ENCODE peak calls at places on chromosomes 12 and 14, in ten cellular contexts. One of them, this sample, is unnamed.

GRCh38 chr12:122894173-122895121 is 1.5 kb downstream of the VPS37B start:
- DNase-seq in AG09309: no peak
- DNase-seq in HFF-Myc: no peak
- DNase-seq in breast epithelium: no peak
- DNase-seq in tibial artery: no peak
- DNase-seq in RWPE1: no peak
- DNase-seq in GM10248: no peak
- DNase-seq in B cell: no peak
- DNase-seq in endothelial cell of umbilical vein: no peak
- DNase-seq in mammary epithelial cell: peak
- DNase-seq in this sample: no peak

GRCh38 chr12:121781751-121782615 is 11.5 kb downstream of the RHOF start:
- DNase-seq in RWPE1: no peak
- DNase-seq in tibial artery: no peak
- DNase-seq in mammary epithelial cell: no peak
- DNase-seq in breast epithelium: no peak
- DNase-seq in B cell: peak
- DNase-seq in endothelial cell of umbilical vein: no peak
- DNase-seq in GM10248: peak
- DNase-seq in HFF-Myc: no peak
- DNase-seq in AG09309: no peak
- DNase-seq in this sample: peak

GRCh38 chr12:121789800-121790748 is 3.4 kb downstream of the RHOF start:
- DNase-seq in AG09309: no peak
- DNase-seq in mammary epithelial cell: no peak
- DNase-seq in B cell: peak
- DNase-seq in GM10248: peak
- DNase-seq in endothelial cell of umbilical vein: no peak
- DNase-seq in RWPE1: no peak
- DNase-seq in breast epithelium: no peak
- DNase-seq in tibial artery: no peak
- DNase-seq in HFF-Myc: no peak
- DNase-seq in this sample: no peak

GRCh38 chr12:6827437-6827894 is 741 bp upstream of the P3H3 start:
- DNase-seq in endothelial cell of umbilical vein: peak
- DNase-seq in tibial artery: peak
- DNase-seq in B cell: peak
- DNase-seq in mammary epithelial cell: peak
- DNase-seq in RWPE1: peak
- DNase-seq in HFF-Myc: peak
- DNase-seq in GM10248: no peak
- DNase-seq in breast epithelium: peak
- DNase-seq in AG09309: no peak
- DNase-seq in this sample: peak

GRCh38 chr12:47504775-47505446 is 200.9 kb downstream of the RPAP3 start:
- DNase-seq in mammary epithelial cell: peak
- DNase-seq in B cell: no peak
- DNase-seq in GM10248: no peak
- DNase-seq in breast epithelium: no peak
- DNase-seq in HFF-Myc: no peak
- DNase-seq in endothelial cell of umbilical vein: peak
- DNase-seq in RWPE1: no peak
- DNase-seq in AG09309: peak
- DNase-seq in tibial artery: no peak
- DNase-seq in this sample: no peak

GRCh38 chr14:96735509-96735908 is 61.7 kb upstream of the VRK1 start:
- DNase-seq in breast epithelium: no peak
- DNase-seq in HFF-Myc: no peak
- DNase-seq in endothelial cell of umbilical vein: no peak
- DNase-seq in RWPE1: no peak
- DNase-seq in B cell: no peak
- DNase-seq in mammary epithelial cell: no peak
- DNase-seq in AG09309: no peak
- DNase-seq in GM10248: no peak
- DNase-seq in tibial artery: no peak
- DNase-seq in this sample: no peak

GRCh38 chr12:85951823-85952222 is 77.7 kb downstream of the NTS start:
- DNase-seq in GM10248: no peak
- DNase-seq in AG09309: no peak
- DNase-seq in B cell: no peak
- DNase-seq in RWPE1: peak
- DNase-seq in mammary epithelial cell: peak
- DNase-seq in breast epithelium: no peak
- DNase-seq in endothelial cell of umbilical vein: peak
- DNase-seq in tibial artery: no peak
- DNase-seq in HFF-Myc: no peak
- DNase-seq in this sample: no peak

GRCh38 chr12:57844725-57845477 is 1.6 kb downstream of the CTDSP2 start:
- DNase-seq in breast epithelium: peak
- DNase-seq in HFF-Myc: no peak
- DNase-seq in GM10248: peak
- DNase-seq in AG09309: no peak
- DNase-seq in B cell: no peak
- DNase-seq in mammary epithelial cell: peak
- DNase-seq in endothelial cell of umbilical vein: no peak
- DNase-seq in RWPE1: peak
- DNase-seq in tibial artery: peak
- DNase-seq in this sample: no peak

GRCh38 chr14:21313512-21313911 is 33.6 kb downstream of the RPGRIP1 start:
- DNase-seq in GM10248: no peak
- DNase-seq in HFF-Myc: no peak
- DNase-seq in mammary epithelial cell: no peak
- DNase-seq in AG09309: no peak
- DNase-seq in RWPE1: no peak
- DNase-seq in endothelial cell of umbilical vein: no peak
- DNase-seq in breast epithelium: no peak
- DNase-seq in tibial artery: no peak
- DNase-seq in B cell: no peak
- DNase-seq in this sample: no peak

GRCh38 chr12:13161172-13161571 is 35.4 kb upstream of the EMP1 start:
- DNase-seq in B cell: no peak
- DNase-seq in mammary epithelial cell: no peak
- DNase-seq in RWPE1: no peak
- DNase-seq in endothelial cell of umbilical vein: no peak
- DNase-seq in tibial artery: no peak
- DNase-seq in breast epithelium: no peak
- DNase-seq in HFF-Myc: no peak
- DNase-seq in GM10248: no peak
- DNase-seq in AG09309: no peak
- DNase-seq in this sample: no peak

GRCh38 chr14:96060161-96060933 is 21.2 kb downstream of the C14orf132 start:
- DNase-seq in B cell: peak
- DNase-seq in endothelial cell of umbilical vein: no peak
- DNase-seq in AG09309: no peak
- DNase-seq in tibial artery: peak
- DNase-seq in breast epithelium: no peak
- DNase-seq in HFF-Myc: no peak
- DNase-seq in mammary epithelial cell: no peak
- DNase-seq in RWPE1: no peak
- DNase-seq in GM10248: no peak
- DNase-seq in this sample: no peak

GRCh38 chr12:60394680-60395079 is 798.9 kb downstream of the SLC16A7 start:
- DNase-seq in RWPE1: peak
- DNase-seq in endothelial cell of umbilical vein: peak
- DNase-seq in AG09309: peak
- DNase-seq in breast epithelium: no peak
- DNase-seq in B cell: no peak
- DNase-seq in HFF-Myc: peak
- DNase-seq in mammary epithelial cell: peak
- DNase-seq in tibial artery: no peak
- DNase-seq in GM10248: no peak
- DNase-seq in this sample: no peak

GRCh38 chr14:58598028-58598850 is 39.5 kb upstream of the DACT1 start:
- DNase-seq in tibial artery: no peak
- DNase-seq in RWPE1: no peak
- DNase-seq in HFF-Myc: no peak
- DNase-seq in endothelial cell of umbilical vein: no peak
- DNase-seq in breast epithelium: no peak
- DNase-seq in AG09309: no peak
- DNase-seq in mammary epithelial cell: no peak
- DNase-seq in B cell: no peak
- DNase-seq in GM10248: no peak
- DNase-seq in this sample: no peak

GRCh38 chr12:111182391-111182790 is 186.5 kb downstream of the PHETA1 start:
- DNase-seq in RWPE1: no peak
- DNase-seq in mammary epithelial cell: no peak
- DNase-seq in endothelial cell of umbilical vein: no peak
- DNase-seq in AG09309: no peak
- DNase-seq in breast epithelium: no peak
- DNase-seq in GM10248: no peak
- DNase-seq in tibial artery: no peak
- DNase-seq in B cell: no peak
- DNase-seq in HFF-Myc: no peak
- DNase-seq in this sample: no peak
- TF ChIP-seq CTCF in RWPE1: no peak
- TF ChIP-seq CTCF in mammary epithelial cell: no peak
- TF ChIP-seq CTCF in endothelial cell of umbilical vein: no peak
- TF ChIP-seq CTCF in AG09309: no peak
- TF ChIP-seq CTCF in breast epithelium: no peak
- TF ChIP-seq CTCF in GM10248: no peak
- TF ChIP-seq CTCF in tibial artery: no peak
- TF ChIP-seq CTCF in B cell: no peak
- TF ChIP-seq CTCF in HFF-Myc: no peak
- TF ChIP-seq CTCF in this sample: no peak

GRCh38 chr12:51848843-51849735 is 571 bp upstream of the FIGNL2 start:
- DNase-seq in GM10248: no peak
- DNase-seq in HFF-Myc: no peak
- DNase-seq in B cell: no peak
- DNase-seq in tibial artery: no peak
- DNase-seq in AG09309: no peak
- DNase-seq in endothelial cell of umbilical vein: peak
- DNase-seq in mammary epithelial cell: no peak
- DNase-seq in breast epithelium: no peak
- DNase-seq in RWPE1: no peak
- DNase-seq in this sample: no peak
- TF ChIP-seq CTCF in GM10248: no peak
- TF ChIP-seq CTCF in HFF-Myc: no peak
- TF ChIP-seq CTCF in B cell: no peak
- TF ChIP-seq CTCF in tibial artery: no peak
- TF ChIP-seq CTCF in AG09309: no peak
- TF ChIP-seq CTCF in endothelial cell of umbilical vein: no peak
- TF ChIP-seq CTCF in mammary epithelial cell: no peak
- TF ChIP-seq CTCF in breast epithelium: no peak
- TF ChIP-seq CTCF in RWPE1: no peak
- TF ChIP-seq CTCF in this sample: no peak

GRCh38 chr14:82626156-82627055 is 1092.8 kb upstream of the SEL1L start:
- DNase-seq in RWPE1: no peak
- DNase-seq in tibial artery: no peak
- DNase-seq in HFF-Myc: no peak
- DNase-seq in breast epithelium: no peak
- DNase-seq in B cell: no peak
- DNase-seq in mammary epithelial cell: no peak
- DNase-seq in endothelial cell of umbilical vein: no peak
- DNase-seq in GM10248: no peak
- DNase-seq in AG09309: no peak
- DNase-seq in this sample: no peak

DNA sequence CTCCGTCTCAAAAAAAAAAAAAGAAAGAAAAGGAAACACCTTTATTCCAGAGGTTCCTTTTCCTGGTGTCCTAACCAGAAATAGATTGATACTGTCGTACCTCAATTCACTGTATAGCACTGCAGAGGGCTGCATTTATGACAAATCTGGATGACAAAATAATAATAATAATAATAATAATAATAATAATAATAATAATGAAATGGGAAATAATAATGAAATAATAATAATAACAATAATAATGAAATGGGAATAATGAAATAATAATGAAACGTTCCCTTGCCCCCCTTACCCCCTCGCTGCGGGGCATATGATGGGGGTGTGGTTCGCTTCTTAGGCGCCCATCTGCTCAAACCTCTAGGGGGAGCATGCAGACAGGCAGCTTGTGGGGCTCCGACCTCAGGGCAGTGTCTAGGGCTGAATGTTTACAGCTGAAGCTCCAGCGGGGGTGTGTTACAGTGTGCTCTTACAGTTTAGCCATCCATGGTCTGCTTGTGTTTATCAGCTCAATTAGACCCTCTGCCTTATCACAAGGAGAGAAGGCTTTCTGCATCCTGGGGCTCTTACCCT is 1088.3 kb upstream of the SEL1L start:
- DNase-seq in GM10248: no peak
- DNase-seq in RWPE1: no peak
- DNase-seq in endothelial cell of umbilical vein: no peak
- DNase-seq in tibial artery: no peak
- DNase-seq in mammary epithelial cell: no peak
- DNase-seq in B cell: no peak
- DNase-seq in AG09309: no peak
- DNase-seq in breast epithelium: no peak
- DNase-seq in HFF-Myc: no peak
- DNase-seq in this sample: no peak
- TF ChIP-seq CTCF in GM10248: no peak
- TF ChIP-seq CTCF in RWPE1: no peak
- TF ChIP-seq CTCF in endothelial cell of umbilical vein: no peak
- TF ChIP-seq CTCF in tibial artery: no peak
- TF ChIP-seq CTCF in mammary epithelial cell: no peak
- TF ChIP-seq CTCF in B cell: no peak
- TF ChIP-seq CTCF in AG09309: no peak
- TF ChIP-seq CTCF in breast epithelium: no peak
- TF ChIP-seq CTCF in HFF-Myc: no peak
- TF ChIP-seq CTCF in this sample: no peak

GRCh38 chr12:24605916-24606315 is 343.0 kb downstream of the BCAT1 start:
- DNase-seq in tibial artery: no peak
- DNase-seq in endothelial cell of umbilical vein: no peak
- DNase-seq in mammary epithelial cell: no peak
- DNase-seq in GM10248: no peak
- DNase-seq in HFF-Myc: no peak
- DNase-seq in RWPE1: no peak
- DNase-seq in breast epithelium: no peak
- DNase-seq in B cell: no peak
- DNase-seq in AG09309: no peak
- DNase-seq in this sample: no peak

GRCh38 chr12:24605466-24605865 is 343.4 kb downstream of the BCAT1 start:
- DNase-seq in tibial artery: no peak
- DNase-seq in mammary epithelial cell: no peak
- DNase-seq in HFF-Myc: no peak
- DNase-seq in AG09309: no peak
- DNase-seq in GM10248: no peak
- DNase-seq in B cell: no peak
- DNase-seq in endothelial cell of umbilical vein: no peak
- DNase-seq in RWPE1: no peak
- DNase-seq in breast epithelium: no peak
- DNase-seq in this sample: no peak

GRCh38 chr12:24600996-24601395 is 347.9 kb downstream of the BCAT1 start:
- DNase-seq in GM10248: no peak
- DNase-seq in breast epithelium: no peak
- DNase-seq in mammary epithelial cell: peak
- DNase-seq in AG09309: peak
- DNase-seq in tibial artery: no peak
- DNase-seq in HFF-Myc: peak
- DNase-seq in B cell: no peak
- DNase-seq in RWPE1: peak
- DNase-seq in endothelial cell of umbilical vein: peak
- DNase-seq in this sample: no peak

GRCh38 chr12:24600559-24600958 is 348.3 kb downstream of the BCAT1 start:
- DNase-seq in breast epithelium: no peak
- DNase-seq in endothelial cell of umbilical vein: no peak
- DNase-seq in AG09309: no peak
- DNase-seq in tibial artery: no peak
- DNase-seq in HFF-Myc: no peak
- DNase-seq in RWPE1: no peak
- DNase-seq in mammary epithelial cell: no peak
- DNase-seq in B cell: no peak
- DNase-seq in GM10248: no peak
- DNase-seq in this sample: no peak

GRCh38 chr12:24603371-24603770 is 345.5 kb downstream of the BCAT1 start:
- DNase-seq in B cell: no peak
- DNase-seq in GM10248: no peak
- DNase-seq in endothelial cell of umbilical vein: no peak
- DNase-seq in breast epithelium: no peak
- DNase-seq in AG09309: no peak
- DNase-seq in RWPE1: no peak
- DNase-seq in HFF-Myc: no peak
- DNase-seq in mammary epithelial cell: no peak
- DNase-seq in tibial artery: no peak
- DNase-seq in this sample: no peak
- TF ChIP-seq CTCF in B cell: no peak
- TF ChIP-seq CTCF in GM10248: no peak
- TF ChIP-seq CTCF in endothelial cell of umbilical vein: no peak
- TF ChIP-seq CTCF in breast epithelium: no peak
- TF ChIP-seq CTCF in AG09309: no peak
- TF ChIP-seq CTCF in RWPE1: no peak
- TF ChIP-seq CTCF in HFF-Myc: no peak
- TF ChIP-seq CTCF in mammary epithelial cell: no peak
- TF ChIP-seq CTCF in tibial artery: no peak
- TF ChIP-seq CTCF in this sample: no peak

This sample was measured in D721Med.